ENCODE peak calls at places on chromosome 19, in five cellular contexts. One of them, this sample, is unnamed.

GRCh38 chr19:15126511-15126910 is 19.3 kb downstream of the SYDE1 start:
- DNase-seq in suprapubic skin: no peak
- DNase-seq in heart left ventricle: no peak
- DNase-seq in body of pancreas: no peak
- DNase-seq in prostate gland: no peak
- DNase-seq in this sample: no peak

GRCh38 chr19:7970716-7971448 is 27.4 kb upstream of the TIMM44 start:
- DNase-seq in heart left ventricle: no peak
- DNase-seq in prostate gland: no peak
- DNase-seq in body of pancreas: no peak
- DNase-seq in suprapubic skin: no peak
- DNase-seq in this sample: no peak

GRCh38 chr19:38303517-38304351 is at the start of gene C19orf33:
- DNase-seq in body of pancreas: peak
- DNase-seq in prostate gland: no peak
- DNase-seq in suprapubic skin: no peak
- DNase-seq in heart left ventricle: peak
- DNase-seq in this sample: peak

GRCh38 chr19:51333836-51334460 is 8.0 kb downstream of the VSIG10L start:
- DNase-seq in heart left ventricle: no peak
- DNase-seq in body of pancreas: no peak
- DNase-seq in suprapubic skin: no peak
- DNase-seq in prostate gland: no peak
- DNase-seq in this sample: no peak

GRCh38 chr19:40691421-40692211 is 1.2 kb upstream of the NUMBL start:
- DNase-seq in heart left ventricle: no peak
- DNase-seq in suprapubic skin: no peak
- DNase-seq in body of pancreas: peak
- DNase-seq in prostate gland: no peak
- DNase-seq in this sample: no peak

GRCh38 chr19:4985551-4985991 is 16.7 kb downstream of the KDM4B start:
- DNase-seq in suprapubic skin: no peak
- DNase-seq in prostate gland: no peak
- DNase-seq in body of pancreas: no peak
- DNase-seq in heart left ventricle: no peak
- DNase-seq in this sample: no peak

GRCh38 chr19:11227201-11227886 is 12.1 kb upstream of the ANGPTL8 start:
- DNase-seq in body of pancreas: no peak
- DNase-seq in suprapubic skin: no peak
- DNase-seq in prostate gland: no peak
- DNase-seq in heart left ventricle: no peak
- DNase-seq in this sample: no peak

GRCh38 chr19:41456342-41456918 is 13.5 kb downstream of the ERICH4 start:
- DNase-seq in suprapubic skin: no peak
- DNase-seq in heart left ventricle: peak
- DNase-seq in body of pancreas: no peak
- DNase-seq in prostate gland: peak
- DNase-seq in this sample: peak

GRCh38 chr19:1490020-1490310 is 185 bp downstream of the PCSK4 start:
- DNase-seq in heart left ventricle: no peak
- DNase-seq in suprapubic skin: no peak
- DNase-seq in prostate gland: no peak
- DNase-seq in body of pancreas: no peak
- DNase-seq in this sample: no peak
- TF ChIP-seq POLR2A in heart left ventricle: peak
- TF ChIP-seq POLR2A in suprapubic skin: no peak
- TF ChIP-seq POLR2A in prostate gland: no peak
- TF ChIP-seq POLR2A in body of pancreas: peak
- TF ChIP-seq POLR2A in this sample: no peak

GRCh38 chr19:17762505-17763229 is 11.4 kb downstream of the FCHO1 start:
- DNase-seq in heart left ventricle: no peak
- DNase-seq in suprapubic skin: no peak
- DNase-seq in prostate gland: no peak
- DNase-seq in body of pancreas: no peak
- DNase-seq in this sample: no peak
- H3K4me3 ChIP-seq in heart left ventricle: no peak
- H3K4me3 ChIP-seq in suprapubic skin: no peak
- H3K4me3 ChIP-seq in prostate gland: no peak
- H3K4me3 ChIP-seq in body of pancreas: no peak
- H3K4me3 ChIP-seq in this sample: no peak

GRCh38 chr19:32581704-32582164 is 744 bp downstream of the PDCD5 start:
- DNase-seq in suprapubic skin: no peak
- DNase-seq in heart left ventricle: peak
- DNase-seq in body of pancreas: peak
- DNase-seq in prostate gland: peak
- DNase-seq in this sample: no peak
- TF ChIP-seq POLR2A in suprapubic skin: no peak
- TF ChIP-seq POLR2A in heart left ventricle: no peak
- TF ChIP-seq POLR2A in body of pancreas: no peak
- TF ChIP-seq POLR2A in prostate gland: no peak
- TF ChIP-seq POLR2A in this sample: no peak

GRCh38 chr19:50203281-50204080 is at the start of gene MYH14:
- DNase-seq in body of pancreas: peak
- DNase-seq in heart left ventricle: peak
- DNase-seq in suprapubic skin: no peak
- DNase-seq in prostate gland: peak
- DNase-seq in this sample: peak
- H3K4me3 ChIP-seq in body of pancreas: peak
- H3K4me3 ChIP-seq in heart left ventricle: peak
- H3K4me3 ChIP-seq in suprapubic skin: peak
- H3K4me3 ChIP-seq in prostate gland: peak
- H3K4me3 ChIP-seq in this sample: peak

GRCh38 chr19:39402417-39403297 is 4.0 kb upstream of the ZFP36 start:
- DNase-seq in suprapubic skin: peak
- DNase-seq in heart left ventricle: peak
- DNase-seq in body of pancreas: peak
- DNase-seq in prostate gland: peak
- DNase-seq in this sample: peak
- TF ChIP-seq POLR2A in suprapubic skin: peak
- TF ChIP-seq POLR2A in heart left ventricle: peak
- TF ChIP-seq POLR2A in body of pancreas: peak
- TF ChIP-seq POLR2A in prostate gland: peak
- TF ChIP-seq POLR2A in this sample: no peak

GRCh38 chr19:34218818-34219164 is 35.6 kb upstream of the GARRE1 start:
- DNase-seq in heart left ventricle: no peak
- DNase-seq in suprapubic skin: no peak
- DNase-seq in body of pancreas: no peak
- DNase-seq in prostate gland: no peak
- DNase-seq in this sample: no peak

GRCh38 chr19:34215006-34215665 is 39.2 kb upstream of the GARRE1 start:
- DNase-seq in body of pancreas: peak
- DNase-seq in suprapubic skin: no peak
- DNase-seq in prostate gland: no peak
- DNase-seq in heart left ventricle: no peak
- DNase-seq in this sample: no peak

GRCh38 chr19:34220472-34221063 is 33.8 kb upstream of the GARRE1 start:
- DNase-seq in prostate gland: peak
- DNase-seq in suprapubic skin: no peak
- DNase-seq in body of pancreas: peak
- DNase-seq in heart left ventricle: peak
- DNase-seq in this sample: peak

GRCh38 chr19:34215666-34216038 is 38.7 kb upstream of the GARRE1 start:
- DNase-seq in heart left ventricle: no peak
- DNase-seq in body of pancreas: no peak
- DNase-seq in prostate gland: no peak
- DNase-seq in suprapubic skin: no peak
- DNase-seq in this sample: no peak

DNA sequence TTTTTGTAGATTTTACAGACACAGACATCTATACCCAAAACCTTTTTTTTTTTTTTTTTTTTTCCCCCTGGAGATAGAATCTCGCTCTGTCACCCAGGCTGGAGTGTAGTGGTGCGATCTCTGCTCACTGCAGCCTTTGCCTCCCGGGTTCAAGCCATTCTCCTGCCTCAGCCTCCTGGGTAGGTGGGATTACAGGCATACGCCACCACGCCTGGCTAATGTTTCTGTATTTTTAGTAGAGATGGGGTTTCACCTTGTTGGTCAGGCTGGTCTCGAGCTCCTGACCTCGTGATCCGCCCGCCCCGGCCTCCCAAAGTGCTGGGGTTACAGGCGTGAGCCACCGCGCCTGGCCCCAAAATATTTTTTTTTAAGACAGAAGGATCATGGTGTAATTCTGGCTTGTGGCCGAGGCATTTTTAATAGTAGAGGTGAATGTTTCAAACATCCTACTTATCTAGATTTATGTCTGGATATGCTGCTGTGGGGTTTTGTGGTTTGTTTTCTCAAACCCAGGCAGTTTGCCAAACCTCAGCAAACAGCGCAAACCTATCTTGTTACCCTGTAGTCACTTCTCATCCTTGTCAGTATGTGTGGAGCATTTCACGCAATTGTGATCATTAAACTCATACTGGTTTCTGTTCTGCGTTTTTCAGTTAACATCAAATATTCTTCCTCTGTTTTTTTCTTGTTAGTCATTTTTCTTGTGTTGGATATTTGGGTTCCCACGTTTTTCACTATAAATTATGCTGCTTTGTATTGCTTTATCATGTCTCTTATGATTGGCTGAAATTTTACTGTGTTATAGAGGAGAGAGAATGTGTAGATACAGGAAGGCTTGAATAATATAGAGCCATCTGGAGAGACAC is 36.2 kb upstream of the GARRE1 start:
- DNase-seq in suprapubic skin: no peak
- DNase-seq in prostate gland: peak
- DNase-seq in body of pancreas: peak
- DNase-seq in heart left ventricle: no peak
- DNase-seq in this sample: peak
- H3K4me3 ChIP-seq in suprapubic skin: no peak
- H3K4me3 ChIP-seq in prostate gland: no peak
- H3K4me3 ChIP-seq in body of pancreas: no peak
- H3K4me3 ChIP-seq in heart left ventricle: no peak
- H3K4me3 ChIP-seq in this sample: no peak

GRCh38 chr19:55069859-55070225 is 5.8 kb upstream of the EPS8L1 start:
- DNase-seq in body of pancreas: no peak
- DNase-seq in prostate gland: no peak
- DNase-seq in suprapubic skin: no peak
- DNase-seq in heart left ventricle: no peak
- DNase-seq in this sample: no peak
- TF ChIP-seq POLR2A in body of pancreas: no peak
- TF ChIP-seq POLR2A in prostate gland: no peak
- TF ChIP-seq POLR2A in suprapubic skin: no peak
- TF ChIP-seq POLR2A in heart left ventricle: no peak
- TF ChIP-seq POLR2A in this sample: no peak

DNA sequence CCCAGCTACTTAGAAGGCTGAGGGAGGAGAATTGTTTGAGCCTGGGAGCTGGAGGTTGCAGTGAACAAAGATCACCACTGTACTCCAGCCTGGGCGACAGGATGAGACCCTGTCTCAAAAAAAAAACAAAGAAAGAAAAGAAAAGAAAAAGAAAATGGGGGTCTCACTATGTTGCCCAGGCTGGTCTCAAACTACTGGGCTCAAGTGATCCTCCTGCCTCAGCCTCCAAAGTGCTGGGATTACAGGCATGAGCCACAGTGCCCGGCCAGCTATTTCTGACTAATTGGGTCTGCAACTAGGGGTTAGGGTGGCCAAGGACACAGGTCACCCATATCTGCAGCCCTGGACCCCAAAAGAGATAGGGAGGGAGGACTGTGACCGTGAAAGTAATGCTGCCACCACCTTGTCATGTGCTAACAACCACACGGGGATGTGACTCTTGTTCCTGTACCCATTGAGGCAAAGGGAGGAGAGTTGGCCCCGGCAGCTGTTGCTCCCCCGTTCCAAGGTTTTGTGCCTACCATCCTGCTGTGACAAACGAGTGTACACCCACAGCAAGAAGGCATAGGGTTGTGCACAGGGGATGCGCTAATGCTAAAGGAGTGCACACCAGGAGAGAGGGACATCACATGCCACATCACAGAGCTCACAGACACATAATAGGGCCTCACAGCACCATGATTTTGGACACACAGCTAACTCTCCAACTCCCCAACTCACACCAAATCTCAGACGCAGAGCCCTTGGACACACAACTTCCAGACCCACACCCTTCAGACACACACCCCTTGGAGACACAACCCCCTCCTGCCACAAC is 619 bp downstream of the MEF2B start:
- DNase-seq in suprapubic skin: no peak
- DNase-seq in body of pancreas: no peak
- DNase-seq in prostate gland: no peak
- DNase-seq in heart left ventricle: no peak
- DNase-seq in this sample: no peak
- H3K4me3 ChIP-seq in suprapubic skin: peak
- H3K4me3 ChIP-seq in body of pancreas: no peak
- H3K4me3 ChIP-seq in prostate gland: no peak
- H3K4me3 ChIP-seq in heart left ventricle: no peak
- H3K4me3 ChIP-seq in this sample: peak

GRCh38 chr19:3509566-3509989 is 3.5 kb downstream of the FZR1 start:
- DNase-seq in suprapubic skin: no peak
- DNase-seq in prostate gland: no peak
- DNase-seq in heart left ventricle: no peak
- DNase-seq in body of pancreas: no peak
- DNase-seq in this sample: no peak
- TF ChIP-seq POLR2A in suprapubic skin: no peak
- TF ChIP-seq POLR2A in prostate gland: no peak
- TF ChIP-seq POLR2A in heart left ventricle: no peak
- TF ChIP-seq POLR2A in body of pancreas: no peak
- TF ChIP-seq POLR2A in this sample: no peak